ENCODE peak calls at places on chromosomes 6 and 20, in nine cellular contexts. Y is Peyer's patch; U is stimulated activated CD8-positive, alpha-beta memory T cell treated with anti-CD3 and anti-CD28 coated beads, Interleukin-2, amount 100 ng/mL, for 1 hour; N is GM03348; T is HS-5; M is Panc1; H is Ammon's horn; E is GF-D8; J is activated naive CD8-positive, alpha-beta T cell treated with anti-CD3 and anti-CD28 coated beads, Interleukin-2, amount 50 U/mL, for 24 hours. W is an unnamed sample.

GRCh38 chr6:83960704-83961103 is 72.9 kb upstream of the MRAP2 start:
- DNase-seq in Y (no peak), U (no peak), N (no peak), T (no peak), M (no peak), H (no peak), E (no peak), J (no peak), W (no peak)

GRCh38 chr20:50017576-50018248 is 34.9 kb downstream of the SNAI1 start:
- DNase-seq in Y (no peak), U (no peak), N (peak), T (no peak), M (no peak), H (no peak), E (no peak), J (no peak), W (no peak)

GRCh38 chr6:26087284-26088115 is at the start of gene HFE:
- DNase-seq in Y (peak), U (peak), N (peak), T (no peak), M (no peak), H (peak), E (no peak), J (peak), W (no peak)

GRCh38 chr6:16296061-16296670 is 57.8 kb downstream of the GMPR start:
- DNase-seq in Y (no peak), U (no peak), N (no peak), T (no peak), M (no peak), H (peak), E (no peak), J (no peak), W (no peak)

GRCh38 chr20:595330-596308 is 14.5 kb downstream of the TCF15 start:
- DNase-seq in Y (no peak), U (no peak), N (no peak), T (no peak), M (no peak), H (no peak), E (no peak), J (no peak), W (no peak)

GRCh38 chr6:90194371-90194841 is 102.2 kb downstream of the BACH2 start:
- DNase-seq in Y (no peak), U (no peak), N (peak), T (peak), M (no peak), H (no peak), E (no peak), J (no peak), W (peak)

GRCh38 chr6:22236626-22237414 is 60.0 kb downstream of the PRL start:
- DNase-seq in Y (no peak), U (no peak), N (peak), T (peak), M (no peak), H (no peak), E (no peak), J (no peak), W (peak)

GRCh38 chr6:132687306-132687705 is 26.5 kb downstream of the VNN1 start:
- DNase-seq in Y (no peak), U (no peak), N (peak), T (peak), M (no peak), H (no peak), E (no peak), J (no peak), W (no peak)

GRCh38 chr20:10492065-10492464 is 57.0 kb downstream of the SLX4IP start:
- DNase-seq in Y (no peak), U (no peak), N (peak), T (no peak), M (no peak), H (no peak), E (peak), J (no peak), W (no peak)

GRCh38 chr6:15539722-15540270 is 123.0 kb downstream of the DTNBP1 start:
- DNase-seq in Y (no peak), U (no peak), N (no peak), T (no peak), M (no peak), H (no peak), E (no peak), J (no peak), W (no peak)

GRCh38 chr6:7170117-7170732 is 62.5 kb downstream of the RREB1 start:
- DNase-seq in Y (no peak), U (no peak), N (no peak), T (no peak), M (no peak), H (no peak), E (no peak), J (no peak), W (no peak)

GRCh38 chr6:36752886-36753506 is 55.4 kb downstream of the RAB44 start:
- DNase-seq in Y (peak), U (no peak), N (no peak), T (no peak), M (no peak), H (no peak), E (no peak), J (peak), W (no peak)

GRCh38 chr6:26086214-26086613 is 1.0 kb upstream of the HFE start:
- DNase-seq in Y (no peak), U (no peak), N (no peak), T (no peak), M (no peak), H (no peak), E (no peak), J (no peak), W (no peak)

GRCh38 chr20:50586531-50587232 is 76.5 kb downstream of the PTPN1 start:
- DNase-seq in Y (no peak), U (no peak), N (no peak), T (no peak), M (no peak), H (no peak), E (no peak), J (no peak), W (no peak)

GRCh38 chr6:38259736-38260135 is 380.0 kb downstream of the BTBD9 start:
- DNase-seq in Y (no peak), U (no peak), N (peak), T (peak), M (no peak), H (no peak), E (no peak), J (no peak), W (no peak)

GRCh38 chr20:45440424-45440823 is 24.5 kb downstream of the PIGT start:
- DNase-seq in Y (no peak), U (no peak), N (no peak), T (no peak), M (no peak), H (no peak), E (no peak), J (no peak), W (no peak)

GRCh38 chr20:6081236-6081635 is 27.4 kb upstream of the LRRN4 start:
- DNase-seq in Y (no peak), U (no peak), N (peak), T (peak), M (no peak), H (no peak), E (no peak), J (no peak), W (peak)

GRCh38 chr6:41288025-41288777 is 1.7 kb upstream of the TREM1 start:
- DNase-seq in Y (no peak), U (no peak), N (no peak), T (no peak), M (no peak), H (no peak), E (no peak), J (no peak), W (no peak)

GRCh38 chr20:43914697-43915208 is at the start of gene TOX2:
- DNase-seq in Y (peak), U (peak), N (peak), T (no peak), M (no peak), H (no peak), E (no peak), J (peak), W (no peak)

GRCh38 chr6:144449911-144450690 is 165.0 kb downstream of the UTRN start:
- DNase-seq in Y (no peak), U (no peak), N (no peak), T (no peak), M (no peak), H (peak), E (no peak), J (no peak), W (no peak)

GRCh38 chr6:67606905-67607828 is 1027.9 kb upstream of the ADGRB3 start:
- DNase-seq in Y (no peak), U (no peak), N (no peak), T (no peak), M (no peak), H (no peak), E (no peak), J (no peak), W (no peak)

GRCh38 chr20:60695223-60695622 is 556.8 kb upstream of the CDH4 start:
- DNase-seq in Y (no peak), U (no peak), N (peak), T (peak), M (no peak), H (no peak), E (no peak), J (no peak), W (peak)

GRCh38 chr6:76003686-76004085 is 68.8 kb downstream of the IMPG1 start:
- DNase-seq in Y (no peak), U (no peak), N (no peak), T (no peak), M (no peak), H (no peak), E (no peak), J (no peak), W (no peak)

GRCh38 chr6:169950558-169950957 is 199.1 kb downstream of the ERMARD start:
- DNase-seq in Y (peak), U (no peak), N (no peak), T (no peak), M (no peak), H (peak), E (no peak), J (no peak), W (no peak)

GRCh38 chr6:37982320-37982719 is 162.8 kb downstream of the ZFAND3 start:
- DNase-seq in Y (no peak), U (no peak), N (no peak), T (no peak), M (no peak), H (no peak), E (peak), J (no peak), W (no peak)

GRCh38 chr6:131199568-131200272 is 64.5 kb downstream of the AKAP7 start:
- DNase-seq in Y (peak), U (peak), N (peak), T (no peak), M (peak), H (peak), E (peak), J (peak), W (no peak)

GRCh38 chr6:146931214-146931613 is 273.0 kb upstream of the STXBP5 start:
- DNase-seq in Y (no peak), U (no peak), N (no peak), T (no peak), M (no peak), H (no peak), E (no peak), J (no peak), W (no peak)

GRCh38 chr6:130409394-130410095 is 43.7 kb downstream of the TMEM200A start:
- DNase-seq in Y (no peak), U (no peak), N (peak), T (peak), M (no peak), H (no peak), E (no peak), J (no peak), W (no peak)

GRCh38 chr6:131831392-131831791 is 23.6 kb downstream of the ENPP1 start:
- DNase-seq in Y (no peak), U (no peak), N (peak), T (no peak), M (no peak), H (no peak), E (no peak), J (no peak), W (no peak)

GRCh38 chr20:22723659-22724058 is 139.3 kb upstream of the FOXA2 start:
- DNase-seq in Y (no peak), U (no peak), N (peak), T (peak), M (no peak), H (no peak), E (no peak), J (no peak), W (no peak)

GRCh38 chr20:62597416-62598115 is 44.7 kb upstream of the SLCO4A1 start:
- DNase-seq in Y (no peak), U (no peak), N (no peak), T (no peak), M (no peak), H (no peak), E (no peak), J (no peak), W (no peak)

GRCh38 chr6:86936834-86937218 is 502 bp upstream of the HTR1E start:
- DNase-seq in Y (no peak), U (no peak), N (no peak), T (no peak), M (no peak), H (no peak), E (no peak), J (no peak), W (no peak)

GRCh38 chr20:40797425-40797824 is 108.4 kb upstream of the MAFB start:
- DNase-seq in Y (no peak), U (no peak), N (peak), T (no peak), M (no peak), H (no peak), E (no peak), J (no peak), W (no peak)

GRCh38 chr6:44564906-44565524 is 177.5 kb downstream of the CDC5L start:
- DNase-seq in Y (no peak), U (no peak), N (peak), T (no peak), M (no peak), H (no peak), E (no peak), J (no peak), W (no peak)

GRCh38 chr20:62609811-62610757 is 32.2 kb upstream of the SLCO4A1 start:
- DNase-seq in Y (no peak), U (no peak), N (no peak), T (no peak), M (no peak), H (no peak), E (no peak), J (no peak), W (no peak)